ENCODE peak calls at places on chromosome 1, in ten cellular contexts. One of them, this sample, is unnamed.

GRCh38 chr1:31932491-31933316 is 5.5 kb downstream of the PTP4A2 start:
- DNase-seq in CD8-positive, alpha-beta memory T cell: no peak
- DNase-seq in stimulated activated CD4-positive, alpha-beta T cell treated with anti-CD3 and anti-CD28 coated beads, Interleukin-12 subunit alpha, Interleukin-12 subunit beta, amount 100 ng/mL, for 4 hours: no peak
- DNase-seq in activated naive CD4-positive, alpha-beta T cell treated with anti-CD3 and anti-CD28 coated beads, Interleukin-2, amount 10 ng/mL, durations not matched to agents 7 days and 5 days: no peak
- DNase-seq in posterior cingulate gyrus: no peak
- DNase-seq in activated T-helper 1 cell treated with anti-CD3 and anti-CD28 coated beads, Interleukin-12 subunit alpha, Interleukin-12 subunit beta, Interleukin-2, Interleukin-4 antibody, amounts not matched to agents 30 ng/mL and 10 ng/mL and 1 ng/mL, durations not matched to agents 14 hours and 24 hours and 36 hours: no peak
- DNase-seq in psoas muscle: no peak
- DNase-seq in NCI-H1417: no peak
- DNase-seq in effector memory CD8-positive, alpha-beta T cell: no peak
- DNase-seq in dorsolateral prefrontal cortex: no peak
- DNase-seq in this sample: peak

GRCh38 chr1:222034790-222035189 is 292.9 kb upstream of the DUSP10 start:
- DNase-seq in CD8-positive, alpha-beta memory T cell: no peak
- DNase-seq in stimulated activated CD4-positive, alpha-beta T cell treated with anti-CD3 and anti-CD28 coated beads, Interleukin-12 subunit alpha, Interleukin-12 subunit beta, amount 100 ng/mL, for 4 hours: no peak
- DNase-seq in activated naive CD4-positive, alpha-beta T cell treated with anti-CD3 and anti-CD28 coated beads, Interleukin-2, amount 10 ng/mL, durations not matched to agents 7 days and 5 days: no peak
- DNase-seq in posterior cingulate gyrus: no peak
- DNase-seq in activated T-helper 1 cell treated with anti-CD3 and anti-CD28 coated beads, Interleukin-12 subunit alpha, Interleukin-12 subunit beta, Interleukin-2, Interleukin-4 antibody, amounts not matched to agents 30 ng/mL and 10 ng/mL and 1 ng/mL, durations not matched to agents 14 hours and 24 hours and 36 hours: no peak
- DNase-seq in psoas muscle: no peak
- DNase-seq in NCI-H1417: no peak
- DNase-seq in effector memory CD8-positive, alpha-beta T cell: no peak
- DNase-seq in dorsolateral prefrontal cortex: no peak
- DNase-seq in this sample: peak

GRCh38 chr1:205124726-205125125 is 2.9 kb upstream of the RBBP5 start:
- DNase-seq in CD8-positive, alpha-beta memory T cell: no peak
- DNase-seq in stimulated activated CD4-positive, alpha-beta T cell treated with anti-CD3 and anti-CD28 coated beads, Interleukin-12 subunit alpha, Interleukin-12 subunit beta, amount 100 ng/mL, for 4 hours: no peak
- DNase-seq in activated naive CD4-positive, alpha-beta T cell treated with anti-CD3 and anti-CD28 coated beads, Interleukin-2, amount 10 ng/mL, durations not matched to agents 7 days and 5 days: no peak
- DNase-seq in posterior cingulate gyrus: no peak
- DNase-seq in activated T-helper 1 cell treated with anti-CD3 and anti-CD28 coated beads, Interleukin-12 subunit alpha, Interleukin-12 subunit beta, Interleukin-2, Interleukin-4 antibody, amounts not matched to agents 30 ng/mL and 10 ng/mL and 1 ng/mL, durations not matched to agents 14 hours and 24 hours and 36 hours: no peak
- DNase-seq in psoas muscle: no peak
- DNase-seq in NCI-H1417: no peak
- DNase-seq in effector memory CD8-positive, alpha-beta T cell: no peak
- DNase-seq in dorsolateral prefrontal cortex: no peak
- DNase-seq in this sample: no peak

GRCh38 chr1:184945678-184946412 is 28.5 kb downstream of the NIBAN1 start:
- DNase-seq in CD8-positive, alpha-beta memory T cell: no peak
- DNase-seq in stimulated activated CD4-positive, alpha-beta T cell treated with anti-CD3 and anti-CD28 coated beads, Interleukin-12 subunit alpha, Interleukin-12 subunit beta, amount 100 ng/mL, for 4 hours: no peak
- DNase-seq in activated naive CD4-positive, alpha-beta T cell treated with anti-CD3 and anti-CD28 coated beads, Interleukin-2, amount 10 ng/mL, durations not matched to agents 7 days and 5 days: no peak
- DNase-seq in posterior cingulate gyrus: no peak
- DNase-seq in activated T-helper 1 cell treated with anti-CD3 and anti-CD28 coated beads, Interleukin-12 subunit alpha, Interleukin-12 subunit beta, Interleukin-2, Interleukin-4 antibody, amounts not matched to agents 30 ng/mL and 10 ng/mL and 1 ng/mL, durations not matched to agents 14 hours and 24 hours and 36 hours: no peak
- DNase-seq in psoas muscle: no peak
- DNase-seq in NCI-H1417: no peak
- DNase-seq in effector memory CD8-positive, alpha-beta T cell: no peak
- DNase-seq in dorsolateral prefrontal cortex: no peak
- DNase-seq in this sample: peak

GRCh38 chr1:184158911-184159701 is 107.6 kb downstream of the TSEN15 start:
- DNase-seq in CD8-positive, alpha-beta memory T cell: no peak
- DNase-seq in stimulated activated CD4-positive, alpha-beta T cell treated with anti-CD3 and anti-CD28 coated beads, Interleukin-12 subunit alpha, Interleukin-12 subunit beta, amount 100 ng/mL, for 4 hours: no peak
- DNase-seq in activated naive CD4-positive, alpha-beta T cell treated with anti-CD3 and anti-CD28 coated beads, Interleukin-2, amount 10 ng/mL, durations not matched to agents 7 days and 5 days: no peak
- DNase-seq in posterior cingulate gyrus: no peak
- DNase-seq in activated T-helper 1 cell treated with anti-CD3 and anti-CD28 coated beads, Interleukin-12 subunit alpha, Interleukin-12 subunit beta, Interleukin-2, Interleukin-4 antibody, amounts not matched to agents 30 ng/mL and 10 ng/mL and 1 ng/mL, durations not matched to agents 14 hours and 24 hours and 36 hours: no peak
- DNase-seq in psoas muscle: no peak
- DNase-seq in NCI-H1417: no peak
- DNase-seq in effector memory CD8-positive, alpha-beta T cell: no peak
- DNase-seq in dorsolateral prefrontal cortex: no peak
- DNase-seq in this sample: peak

GRCh38 chr1:234535763-234536515 is 57.0 kb upstream of the TARBP1 start:
- DNase-seq in CD8-positive, alpha-beta memory T cell: no peak
- DNase-seq in stimulated activated CD4-positive, alpha-beta T cell treated with anti-CD3 and anti-CD28 coated beads, Interleukin-12 subunit alpha, Interleukin-12 subunit beta, amount 100 ng/mL, for 4 hours: no peak
- DNase-seq in activated naive CD4-positive, alpha-beta T cell treated with anti-CD3 and anti-CD28 coated beads, Interleukin-2, amount 10 ng/mL, durations not matched to agents 7 days and 5 days: no peak
- DNase-seq in posterior cingulate gyrus: no peak
- DNase-seq in activated T-helper 1 cell treated with anti-CD3 and anti-CD28 coated beads, Interleukin-12 subunit alpha, Interleukin-12 subunit beta, Interleukin-2, Interleukin-4 antibody, amounts not matched to agents 30 ng/mL and 10 ng/mL and 1 ng/mL, durations not matched to agents 14 hours and 24 hours and 36 hours: no peak
- DNase-seq in psoas muscle: peak
- DNase-seq in NCI-H1417: no peak
- DNase-seq in effector memory CD8-positive, alpha-beta T cell: no peak
- DNase-seq in dorsolateral prefrontal cortex: no peak
- DNase-seq in this sample: no peak

GRCh38 chr1:182229907-182230522 is 161.6 kb downstream of the GLUL start:
- DNase-seq in CD8-positive, alpha-beta memory T cell: no peak
- DNase-seq in stimulated activated CD4-positive, alpha-beta T cell treated with anti-CD3 and anti-CD28 coated beads, Interleukin-12 subunit alpha, Interleukin-12 subunit beta, amount 100 ng/mL, for 4 hours: no peak
- DNase-seq in activated naive CD4-positive, alpha-beta T cell treated with anti-CD3 and anti-CD28 coated beads, Interleukin-2, amount 10 ng/mL, durations not matched to agents 7 days and 5 days: no peak
- DNase-seq in posterior cingulate gyrus: no peak
- DNase-seq in activated T-helper 1 cell treated with anti-CD3 and anti-CD28 coated beads, Interleukin-12 subunit alpha, Interleukin-12 subunit beta, Interleukin-2, Interleukin-4 antibody, amounts not matched to agents 30 ng/mL and 10 ng/mL and 1 ng/mL, durations not matched to agents 14 hours and 24 hours and 36 hours: no peak
- DNase-seq in psoas muscle: no peak
- DNase-seq in NCI-H1417: peak
- DNase-seq in effector memory CD8-positive, alpha-beta T cell: no peak
- DNase-seq in dorsolateral prefrontal cortex: no peak
- DNase-seq in this sample: no peak

GRCh38 chr1:168004531-168004930 is 67.7 kb upstream of the MPC2 start:
- DNase-seq in CD8-positive, alpha-beta memory T cell: no peak
- DNase-seq in stimulated activated CD4-positive, alpha-beta T cell treated with anti-CD3 and anti-CD28 coated beads, Interleukin-12 subunit alpha, Interleukin-12 subunit beta, amount 100 ng/mL, for 4 hours: no peak
- DNase-seq in activated naive CD4-positive, alpha-beta T cell treated with anti-CD3 and anti-CD28 coated beads, Interleukin-2, amount 10 ng/mL, durations not matched to agents 7 days and 5 days: no peak
- DNase-seq in posterior cingulate gyrus: no peak
- DNase-seq in activated T-helper 1 cell treated with anti-CD3 and anti-CD28 coated beads, Interleukin-12 subunit alpha, Interleukin-12 subunit beta, Interleukin-2, Interleukin-4 antibody, amounts not matched to agents 30 ng/mL and 10 ng/mL and 1 ng/mL, durations not matched to agents 14 hours and 24 hours and 36 hours: no peak
- DNase-seq in psoas muscle: no peak
- DNase-seq in NCI-H1417: no peak
- DNase-seq in effector memory CD8-positive, alpha-beta T cell: no peak
- DNase-seq in dorsolateral prefrontal cortex: no peak
- DNase-seq in this sample: no peak

This sample was measured in Kasumi-1.